ENCODE peak calls at places on chromosomes 13 and 19, in seven cellular contexts. I, D, S, U, A, L and O are unnamed samples.

GRCh38 chr19:55647732-55648656 is at the start of gene CCDC106:
- DNase-seq in I (peak), D (peak), S (peak), U (no peak), A (peak), L (peak), O (peak)

GRCh38 chr19:30228113-30228725 is 144.0 kb upstream of the ZNF536 start:
- DNase-seq in I (peak), D (no peak), S (no peak), U (no peak), A (no peak), L (no peak), O (no peak)

GRCh38 chr19:31339405-31339804 is 9.8 kb downstream of the TSHZ3 start:
- DNase-seq in I (no peak), D (no peak), S (no peak), U (no peak), A (peak), L (no peak), O (peak)

GRCh38 chr19:32224371-32225244 is 120.8 kb upstream of the ZNF507 start:
- DNase-seq in I (peak), D (peak), S (peak), U (no peak), A (peak), L (peak), O (peak)

GRCh38 chr19:485583-486236 is 10.6 kb upstream of the MADCAM1 start:
- DNase-seq in I (peak), D (no peak), S (no peak), U (no peak), A (no peak), L (no peak), O (no peak)

GRCh38 chr13:96338030-96338429 is 248.1 kb downstream of the HS6ST3 start:
- DNase-seq in I (no peak), D (no peak), S (no peak), U (no peak), A (no peak), L (no peak), O (no peak)

GRCh38 chr19:5369962-5370367 is 29.4 kb upstream of the PTPRS start:
- DNase-seq in I (peak), D (peak), S (no peak), U (no peak), A (peak), L (peak), O (peak)

GRCh38 chr13:74210693-74211393 is 76.6 kb upstream of the KLF12 start:
- DNase-seq in I (peak), D (peak), S (peak), U (peak), A (peak), L (no peak), O (peak)

GRCh38 chr13:73913043-73913740 is 221.0 kb downstream of the KLF12 start:
- DNase-seq in I (peak), D (peak), S (no peak), U (no peak), A (no peak), L (no peak), O (peak)

GRCh38 chr19:34639491-34640085 is 37.4 kb downstream of the SCGB2B2 start:
- DNase-seq in I (peak), D (peak), S (no peak), U (peak), A (peak), L (peak), O (peak)

GRCh38 chr13:89883893-89884448 is 1463.5 kb upstream of the MIR17HG start:
- DNase-seq in I (no peak), D (no peak), S (no peak), U (no peak), A (no peak), L (no peak), O (no peak)

GRCh38 chr19:49889038-49889686 is 7.5 kb downstream of the IL4I1 start:
- DNase-seq in I (no peak), D (no peak), S (no peak), U (no peak), A (no peak), L (no peak), O (no peak)

GRCh38 chr13:106617561-106617960 is 49.6 kb upstream of the ARGLU1 start:
- DNase-seq in I (peak), D (peak), S (no peak), U (peak), A (no peak), L (no peak), O (peak)

GRCh38 chr19:10431943-10432735 is 11.8 kb downstream of the PDE4A start:
- DNase-seq in I (peak), D (no peak), S (peak), U (no peak), A (peak), L (no peak), O (no peak)

GRCh38 chr19:35425682-35426081 is 22.4 kb upstream of the FFAR2 start:
- DNase-seq in I (no peak), D (no peak), S (no peak), U (no peak), A (no peak), L (no peak), O (no peak)

GRCh38 chr19:45113628-45114027 is 20.6 kb downstream of the PPP1R37 start:
- DNase-seq in I (no peak), D (no peak), S (no peak), U (no peak), A (no peak), L (no peak), O (no peak)

GRCh38 chr13:87661471-87661870 is 9.7 kb upstream of the SLITRK5 start:
- DNase-seq in I (no peak), D (no peak), S (no peak), U (peak), A (no peak), L (no peak), O (peak)

GRCh38 chr19:41530761-41531301 is 45.1 kb upstream of the CEACAM21 start:
- DNase-seq in I (peak), D (no peak), S (peak), U (no peak), A (no peak), L (no peak), O (no peak)

DNA sequence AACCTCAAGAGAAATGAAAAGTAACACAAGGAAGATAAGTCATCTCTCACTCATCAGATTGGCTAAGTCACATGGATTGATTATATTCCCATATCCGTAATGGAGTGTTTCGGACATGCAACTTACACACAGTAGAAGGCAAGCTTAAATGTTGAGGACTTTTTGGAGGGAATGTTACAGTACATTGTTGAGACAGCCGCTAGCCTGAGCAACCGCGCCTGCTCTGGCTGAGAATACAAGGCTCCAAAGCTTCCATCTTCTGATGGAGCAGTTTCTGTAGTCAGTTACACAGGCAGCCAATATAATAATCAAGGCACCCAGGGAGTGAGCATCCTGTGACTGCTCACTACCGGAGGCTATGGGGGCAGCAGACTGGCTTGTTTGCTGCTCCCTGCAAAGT is 1.0 kb upstream of the CRYL1 start:
- DNase-seq in I (peak), D (peak), S (no peak), U (no peak), A (no peak), L (no peak), O (peak)
- H3K4me3 ChIP-seq in I (peak), D (peak), S (peak), U (no peak), A (peak), L (peak), O (peak)

GRCh38 chr13:25151626-25152025 is 20.5 kb downstream of the AMER2 start:
- DNase-seq in I (no peak), D (no peak), S (no peak), U (no peak), A (no peak), L (no peak), O (no peak)
- TF ChIP-seq CTCF in I (no peak), D (no peak), S (no peak), U (no peak), A (no peak), L (no peak), O (no peak)

DNA sequence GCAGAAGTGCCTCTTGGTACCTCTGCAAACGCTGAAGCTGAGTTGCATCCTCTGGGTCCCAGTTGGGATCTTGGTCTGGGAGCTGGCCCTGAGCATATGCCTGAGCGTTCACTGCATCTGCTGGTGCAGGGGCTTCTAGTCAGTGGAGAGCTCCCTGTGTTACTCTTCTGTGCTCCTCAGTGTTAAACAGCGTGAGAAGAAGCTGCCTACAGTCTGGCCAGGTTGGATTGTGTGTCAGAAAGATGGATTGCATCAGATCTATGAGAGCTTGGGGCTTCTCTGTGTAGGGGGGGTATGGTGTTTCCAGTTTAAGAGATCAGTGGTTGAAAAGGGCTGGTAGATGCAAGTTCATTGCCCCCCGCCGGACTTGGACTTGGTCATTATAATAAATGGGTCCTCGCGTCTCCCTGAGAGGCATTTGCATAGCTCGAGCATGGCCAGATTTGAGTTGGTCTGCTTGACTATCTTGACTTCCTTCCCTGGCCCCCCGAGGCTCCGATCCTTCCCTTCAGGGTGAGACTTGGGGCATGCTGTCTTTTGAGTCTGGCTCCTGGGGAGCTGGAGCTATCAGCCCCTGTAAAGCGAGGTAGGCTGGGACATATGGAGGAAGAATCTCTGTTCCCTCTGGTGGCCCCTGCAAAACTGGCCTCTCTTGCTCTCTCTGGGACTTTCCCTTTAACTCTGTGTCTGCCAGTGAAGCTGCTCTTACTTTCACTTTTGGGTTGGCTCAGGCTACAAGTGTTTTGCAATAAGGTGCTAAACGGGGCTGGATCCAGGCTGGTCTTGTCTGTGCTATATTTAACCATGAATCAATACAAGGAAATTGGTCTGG is 52.9 kb downstream of the OR10H4 start:
- DNase-seq in I (peak), D (peak), S (no peak), U (no peak), A (no peak), L (no peak), O (peak)
- H3K4me3 ChIP-seq in I (peak), D (peak), S (no peak), U (peak), A (no peak), L (no peak), O (peak)

GRCh38 chr13:29598321-29598720 is 2.8 kb upstream of the SLC7A1 start:
- DNase-seq in I (no peak), D (no peak), S (no peak), U (no peak), A (no peak), L (no peak), O (no peak)
- TF ChIP-seq CTCF in I (no peak), D (no peak), S (no peak), U (no peak), A (no peak), L (no peak), O (no peak)

DNA sequence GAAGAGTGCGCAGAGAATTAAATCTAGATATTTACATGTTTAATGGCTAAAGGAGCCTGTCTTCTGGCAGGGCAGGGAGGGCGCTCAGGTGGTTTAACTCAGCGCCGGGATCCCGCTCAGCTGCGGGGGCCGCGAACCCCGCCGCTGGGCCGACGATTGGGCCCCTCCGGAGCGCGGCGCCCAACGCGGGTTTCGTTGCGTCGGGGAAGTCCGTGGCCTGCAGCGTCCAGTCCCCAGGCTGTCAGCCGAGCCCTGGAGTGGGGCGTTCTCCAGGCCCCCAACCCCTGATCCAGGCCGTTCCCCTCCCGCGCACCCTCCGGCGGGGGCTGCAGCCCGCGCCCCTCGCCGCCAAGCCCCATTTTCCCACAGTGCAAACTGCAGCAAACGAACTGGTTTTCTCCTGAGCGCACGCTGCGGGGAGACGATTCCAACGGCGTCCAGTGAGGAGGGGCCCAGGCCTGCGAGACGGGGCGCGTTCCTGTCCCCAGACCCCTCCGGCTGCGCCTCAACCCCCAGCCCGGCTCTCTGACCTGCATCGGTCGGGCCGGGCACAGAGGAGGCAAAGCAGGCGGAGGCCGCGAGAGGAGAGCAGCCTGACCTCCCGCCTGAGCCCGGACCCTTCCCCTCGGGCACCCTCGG is 4.5 kb upstream of the ONECUT3 start:
- DNase-seq in I (no peak), D (no peak), S (no peak), U (no peak), A (no peak), L (no peak), O (no peak)
- H3K4me3 ChIP-seq in I (no peak), D (no peak), S (peak), U (no peak), A (no peak), L (peak), O (no peak)

DNA sequence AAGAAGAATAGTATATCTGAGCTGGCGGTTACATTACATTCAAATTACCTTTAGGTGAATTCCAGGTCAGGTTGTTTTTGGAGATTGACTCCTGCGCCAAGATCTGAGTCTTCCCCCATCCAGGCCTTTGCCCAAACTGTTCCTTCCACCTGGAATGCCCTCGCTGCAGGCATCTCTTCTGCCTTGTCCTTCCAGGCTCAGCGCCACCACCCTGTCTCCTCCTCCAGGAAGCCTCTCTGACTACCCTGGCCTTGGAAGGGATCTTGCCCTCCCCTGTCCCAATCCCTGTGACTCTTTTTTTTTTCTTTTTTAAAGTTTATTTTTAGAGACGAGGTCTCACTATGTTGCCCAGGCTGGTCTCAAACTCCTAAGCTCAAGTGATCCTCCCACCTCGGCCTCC is 1.7 kb upstream of the HOMER3 start:
- DNase-seq in I (no peak), D (no peak), S (no peak), U (no peak), A (no peak), L (no peak), O (no peak)
- TF ChIP-seq CTCF in I (no peak), D (no peak), S (no peak), U (no peak), A (no peak), L (no peak), O (no peak)

DNA sequence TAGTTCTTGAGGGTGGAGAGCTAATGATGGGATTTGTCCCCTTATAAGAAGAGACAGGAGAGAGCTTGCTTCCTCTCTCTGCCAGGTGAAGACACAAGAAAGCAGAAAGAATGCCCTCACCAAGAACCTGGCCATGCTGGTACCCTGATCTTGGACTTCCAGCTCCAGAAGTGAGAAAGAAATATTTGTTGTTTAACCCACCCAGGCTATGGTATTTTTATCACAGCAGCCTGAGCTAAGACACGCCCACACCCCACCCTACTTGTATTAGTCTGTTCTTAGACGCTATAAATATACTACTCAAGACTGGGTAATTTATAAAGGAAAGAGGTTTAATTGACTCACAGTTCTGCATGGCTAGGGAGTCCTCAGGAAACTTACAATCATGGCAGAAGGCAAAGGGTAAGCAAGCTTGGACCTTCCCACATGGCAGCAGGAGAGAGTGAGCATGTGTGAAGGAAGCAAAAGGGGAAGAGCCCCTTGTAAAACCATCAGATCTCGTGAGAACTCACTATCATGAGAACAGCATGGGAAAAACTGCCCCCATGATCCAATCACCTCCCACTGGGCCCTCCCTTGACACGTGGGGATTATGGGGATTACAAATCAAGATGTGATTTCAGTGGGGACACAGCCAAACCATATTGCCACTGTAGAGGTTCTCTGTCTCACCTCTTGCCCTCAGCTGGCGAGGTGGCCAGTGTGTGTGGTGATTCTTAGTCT is 57.4 kb upstream of the RCBTB2 start:
- DNase-seq in I (no peak), D (no peak), S (no peak), U (no peak), A (no peak), L (no peak), O (no peak)
- H3K4me3 ChIP-seq in I (no peak), D (no peak), S (no peak), U (no peak), A (no peak), L (no peak), O (no peak)

DNA sequence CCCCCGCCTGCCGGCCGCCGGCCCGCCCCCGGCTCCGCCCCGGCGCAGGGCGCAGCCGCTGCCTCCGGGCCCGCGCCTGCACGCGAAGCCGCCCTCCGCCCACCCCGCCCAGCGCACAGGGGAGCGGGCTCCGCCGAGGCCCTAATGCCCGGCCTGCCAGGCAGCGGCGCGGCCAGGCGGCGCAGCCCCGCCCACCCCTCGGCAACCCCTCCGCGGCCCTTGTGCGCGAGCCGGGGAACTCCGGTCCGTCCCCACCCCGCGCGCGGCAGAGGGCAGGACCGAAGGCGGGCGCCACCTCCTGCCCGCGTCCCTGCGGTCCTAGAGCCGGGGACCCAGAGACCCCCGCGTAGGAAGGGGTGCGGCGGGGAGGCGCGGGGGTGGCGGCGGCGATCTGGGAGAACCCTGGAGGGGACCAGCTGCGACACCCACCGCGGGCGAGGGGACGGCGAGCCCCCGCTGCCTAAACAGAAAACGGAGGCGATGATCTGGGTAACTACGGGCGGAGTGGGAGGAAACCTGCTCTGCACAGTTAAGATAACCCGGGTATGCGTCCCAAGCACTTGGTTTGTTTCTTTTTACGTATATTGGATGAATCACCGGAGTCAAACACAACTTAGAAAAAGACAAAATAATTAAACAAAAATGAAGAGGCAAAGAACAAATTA is 351 bp upstream of the USP12 start:
- DNase-seq in I (peak), D (peak), S (peak), U (peak), A (peak), L (peak), O (peak)
- TF ChIP-seq CTCF in I (no peak), D (no peak), S (peak), U (no peak), A (no peak), L (no peak), O (no peak)